ENCODE peak calls at places on chromosomes 16 and 17, in four cellular contexts. Y is A549, M is H1, Z is HepG2. B is an unnamed sample.

GRCh38 chr17:8838551-8839095 is 28.9 kb downstream of the PIK3R6 start:
- DNase-seq in Y (no peak), M (no peak), Z (no peak), B (no peak)

GRCh38 chr16:83847371-83848225 is 39.8 kb downstream of the HSBP1 start:
- DNase-seq in Y (no peak), M (no peak), Z (no peak), B (no peak)

GRCh38 chr16:73951541-73951940 is 345.1 kb upstream of the PSMD7 start:
- DNase-seq in Y (no peak), M (no peak), Z (no peak), B (no peak)

GRCh38 chr17:54891176-54891821 is 9.4 kb upstream of the TOM1L1 start:
- DNase-seq in Y (peak), M (no peak), Z (peak), B (peak)

GRCh38 chr17:7241047-7241733 is 1.1 kb downstream of the GABARAP start:
- DNase-seq in Y (no peak), M (no peak), Z (no peak), B (no peak)

GRCh38 chr16:15599303-15600070 is 43.5 kb downstream of the MARF1 start:
- DNase-seq in Y (no peak), M (no peak), Z (no peak), B (no peak)

GRCh38 chr17:51000835-51001638 is 119.6 kb downstream of the SPAG9 start:
- DNase-seq in Y (peak), M (no peak), Z (peak), B (peak)

GRCh38 chr16:12293017-12293618 is 316.6 kb downstream of the SNX29 start:
- DNase-seq in Y (no peak), M (no peak), Z (no peak), B (peak)

GRCh38 chr17:46842835-46843234 is 8.5 kb upstream of the WNT9B start:
- DNase-seq in Y (peak), M (no peak), Z (no peak), B (peak)

GRCh38 chr16:54140057-54140787 is 146.4 kb downstream of the IRX3 start:
- DNase-seq in Y (peak), M (no peak), Z (peak), B (no peak)

GRCh38 chr16:69881141-69881540 is 70.0 kb upstream of the CLEC18A start:
- DNase-seq in Y (no peak), M (no peak), Z (no peak), B (no peak)
- TF ChIP-seq RNF2 in Y (no peak), M (no peak), Z (no peak), B (no peak)

GRCh38 chr16:56450275-56450889 is 750 bp downstream of the NUDT21 start:
- DNase-seq in Y (peak), M (no peak), Z (no peak), B (peak)
- TF ChIP-seq RNF2 in Y (no peak), M (no peak), Z (no peak), B (no peak)

DNA sequence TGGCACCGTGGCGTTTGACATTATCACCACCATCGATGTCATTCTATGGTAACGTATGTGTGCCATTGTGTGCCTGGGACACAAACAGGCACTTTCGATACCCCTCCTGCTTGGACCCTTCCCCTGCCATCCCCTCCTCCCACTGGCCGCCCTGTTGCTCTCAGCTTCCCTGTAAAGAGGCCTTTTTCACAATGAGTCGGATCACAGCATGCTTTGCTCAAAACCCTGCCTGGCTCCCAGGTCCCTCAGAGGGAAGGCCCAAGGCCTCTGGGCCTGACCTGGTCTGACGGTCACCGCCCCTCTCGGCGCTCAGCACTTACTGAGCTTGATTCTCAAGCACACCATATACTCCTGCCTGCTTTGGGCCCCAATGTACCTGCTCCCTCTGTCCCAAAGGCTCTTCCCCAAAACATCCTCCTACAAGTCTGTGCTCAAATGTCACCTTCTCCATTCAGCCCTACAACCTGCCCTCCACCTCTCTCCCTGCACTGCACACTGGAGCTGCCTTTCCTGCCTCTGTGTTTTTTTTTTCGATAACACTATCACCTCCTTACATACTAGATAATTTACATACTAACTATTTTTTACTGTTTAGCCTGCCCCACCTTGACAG is 303.8 kb downstream of the SOX9 start:
- DNase-seq in Y (no peak), M (no peak), Z (no peak), B (no peak)
- TF ChIP-seq RNF2 in Y (no peak), M (no peak), Z (no peak), B (no peak)

GRCh38 chr16:30774367-30775130 is 12.4 kb downstream of the RNF40 start:
- DNase-seq in Y (no peak), M (no peak), Z (no peak), B (no peak)

GRCh38 chr16:30777591-30778297 is 9.3 kb downstream of the ZNF629 start:
- DNase-seq in Y (no peak), M (no peak), Z (no peak), B (no peak)

GRCh38 chr16:30775131-30775380 is 11.9 kb downstream of the ZNF629 start:
- DNase-seq in Y (no peak), M (no peak), Z (no peak), B (no peak)

GRCh38 chr16:30773826-30774225 is 11.7 kb downstream of the RNF40 start:
- DNase-seq in Y (no peak), M (no peak), Z (no peak), B (no peak)

GRCh38 chr16:30775381-30776099 is 11.5 kb downstream of the ZNF629 start:
- DNase-seq in Y (peak), M (peak), Z (peak), B (peak)
- TF ChIP-seq RNF2 in Y (no peak), M (no peak), Z (peak), B (peak)

GRCh38 chr17:79777166-79777843 is 643 bp upstream of the CBX2 start:
- DNase-seq in Y (peak), M (no peak), Z (peak), B (no peak)
- TF ChIP-seq RNF2 in Y (no peak), M (no peak), Z (no peak), B (peak)

DNA sequence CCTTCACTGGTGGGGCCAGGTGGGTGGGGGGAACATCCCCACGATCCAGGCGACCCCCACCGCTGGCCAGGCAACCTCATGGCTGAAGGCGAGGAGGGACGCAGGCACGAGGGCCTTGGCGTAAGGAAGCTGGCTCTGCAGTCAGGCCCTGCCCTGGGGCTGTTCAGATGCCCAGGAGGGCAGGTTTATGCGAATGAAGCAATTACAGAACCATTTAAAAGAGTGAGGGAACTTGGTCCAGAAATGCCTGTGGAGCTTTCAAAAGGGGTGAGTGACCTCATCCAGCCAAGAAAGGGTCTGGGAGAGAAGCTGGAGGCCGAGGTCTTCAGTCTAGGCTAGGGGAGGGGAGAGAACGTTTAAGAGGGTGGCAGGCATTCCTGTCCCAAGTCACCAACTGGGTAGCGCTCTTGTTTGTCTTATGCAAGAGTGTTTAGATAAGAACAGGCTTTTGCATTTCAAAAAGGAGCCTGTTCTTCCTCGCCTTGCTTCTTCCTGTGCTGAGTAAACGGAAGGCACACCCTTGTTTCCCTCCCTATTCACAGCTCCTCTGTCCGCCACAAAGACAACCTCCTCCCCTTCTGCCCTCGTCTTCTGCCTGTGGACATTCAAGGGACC is 183.5 kb upstream of the SDK2 start:
- DNase-seq in Y (peak), M (peak), Z (peak), B (no peak)
- TF ChIP-seq RNF2 in Y (no peak), M (no peak), Z (no peak), B (no peak)

B was measured in K562.